ENCODE peak calls at places on chromosomes 13 and 19, in five cellular contexts. One of them, this sample, is unnamed.

GRCh38 chr19:11577451-11578341 is at the start of gene ACP5:
- DNase-seq in brain pericyte: no peak
- DNase-seq in T-helper 2 cell: no peak
- DNase-seq in mucosa of descending colon: no peak
- DNase-seq in dorsolateral prefrontal cortex: no peak
- DNase-seq in this sample: no peak

GRCh38 chr19:493391-494170 is 2.7 kb upstream of the MADCAM1 start:
- DNase-seq in brain pericyte: no peak
- DNase-seq in T-helper 2 cell: no peak
- DNase-seq in mucosa of descending colon: no peak
- DNase-seq in dorsolateral prefrontal cortex: no peak
- DNase-seq in this sample: no peak

GRCh38 chr13:45925151-45925550 is 73.6 kb upstream of the SIAH3 start:
- DNase-seq in brain pericyte: no peak
- DNase-seq in T-helper 2 cell: no peak
- DNase-seq in mucosa of descending colon: no peak
- DNase-seq in dorsolateral prefrontal cortex: no peak
- DNase-seq in this sample: no peak

GRCh38 chr19:17121736-17122293 is 46.2 kb downstream of the MYO9B start:
- DNase-seq in brain pericyte: no peak
- DNase-seq in T-helper 2 cell: peak
- DNase-seq in mucosa of descending colon: no peak
- DNase-seq in dorsolateral prefrontal cortex: no peak
- DNase-seq in this sample: no peak

GRCh38 chr13:43325636-43326035 is 302.2 kb downstream of the DNAJC15 start:
- DNase-seq in brain pericyte: no peak
- DNase-seq in T-helper 2 cell: no peak
- DNase-seq in mucosa of descending colon: no peak
- DNase-seq in dorsolateral prefrontal cortex: no peak
- DNase-seq in this sample: no peak

GRCh38 chr13:19791953-19792537 is 9.3 kb upstream of the PSPC1 start:
- DNase-seq in brain pericyte: no peak
- DNase-seq in T-helper 2 cell: no peak
- DNase-seq in mucosa of descending colon: no peak
- DNase-seq in dorsolateral prefrontal cortex: no peak
- DNase-seq in this sample: no peak

GRCh38 chr13:105196052-105196451 is 1339.4 kb downstream of the EFNB2 start:
- DNase-seq in brain pericyte: no peak
- DNase-seq in T-helper 2 cell: no peak
- DNase-seq in mucosa of descending colon: no peak
- DNase-seq in dorsolateral prefrontal cortex: no peak
- DNase-seq in this sample: no peak

GRCh38 chr19:41753936-41754529 is 1.3 kb upstream of the CEACAM6 start:
- DNase-seq in brain pericyte: no peak
- DNase-seq in T-helper 2 cell: peak
- DNase-seq in mucosa of descending colon: no peak
- DNase-seq in dorsolateral prefrontal cortex: no peak
- DNase-seq in this sample: peak

GRCh38 chr13:49213997-49214916 is 5.9 kb upstream of the MLNR start:
- DNase-seq in brain pericyte: no peak
- DNase-seq in T-helper 2 cell: no peak
- DNase-seq in mucosa of descending colon: no peak
- DNase-seq in dorsolateral prefrontal cortex: no peak
- DNase-seq in this sample: no peak

GRCh38 chr19:43779820-43780219 is 953 bp downstream of the KCNN4 start:
- DNase-seq in brain pericyte: no peak
- DNase-seq in T-helper 2 cell: peak
- DNase-seq in mucosa of descending colon: no peak
- DNase-seq in dorsolateral prefrontal cortex: no peak
- DNase-seq in this sample: no peak

GRCh38 chr19:1261863-1262686 is 7.1 kb upstream of the CIRBP start:
- DNase-seq in brain pericyte: no peak
- DNase-seq in T-helper 2 cell: no peak
- DNase-seq in mucosa of descending colon: peak
- DNase-seq in dorsolateral prefrontal cortex: no peak
- DNase-seq in this sample: peak

GRCh38 chr19:15260939-15261338 is 28.7 kb upstream of the EPHX3 start:
- DNase-seq in brain pericyte: no peak
- DNase-seq in T-helper 2 cell: no peak
- DNase-seq in mucosa of descending colon: no peak
- DNase-seq in dorsolateral prefrontal cortex: no peak
- DNase-seq in this sample: no peak

GRCh38 chr19:3851254-3852176 is 17.3 kb downstream of the ZFR2 start:
- DNase-seq in brain pericyte: no peak
- DNase-seq in T-helper 2 cell: no peak
- DNase-seq in mucosa of descending colon: no peak
- DNase-seq in dorsolateral prefrontal cortex: no peak
- DNase-seq in this sample: no peak

GRCh38 chr19:2243274-2244121 is 5.6 kb upstream of the AMH start:
- DNase-seq in brain pericyte: no peak
- DNase-seq in T-helper 2 cell: no peak
- DNase-seq in mucosa of descending colon: no peak
- DNase-seq in dorsolateral prefrontal cortex: no peak
- DNase-seq in this sample: no peak

GRCh38 chr13:30601836-30602235 is 15.9 kb upstream of the USPL1 start:
- DNase-seq in brain pericyte: no peak
- DNase-seq in T-helper 2 cell: no peak
- DNase-seq in mucosa of descending colon: no peak
- DNase-seq in dorsolateral prefrontal cortex: no peak
- DNase-seq in this sample: no peak

GRCh38 chr13:37226966-37227365 is 121.5 kb upstream of the CSNK1A1L start:
- DNase-seq in brain pericyte: no peak
- DNase-seq in T-helper 2 cell: no peak
- DNase-seq in mucosa of descending colon: no peak
- DNase-seq in dorsolateral prefrontal cortex: no peak
- DNase-seq in this sample: no peak

GRCh38 chr19:51367565-51368365 is 1.0 kb downstream of the CLDND2 start:
- DNase-seq in brain pericyte: peak
- DNase-seq in T-helper 2 cell: peak
- DNase-seq in mucosa of descending colon: peak
- DNase-seq in dorsolateral prefrontal cortex: peak
- DNase-seq in this sample: peak

GRCh38 chr13:20053016-20053415 is 94.5 kb downstream of the ZMYM2 start:
- DNase-seq in brain pericyte: no peak
- DNase-seq in T-helper 2 cell: no peak
- DNase-seq in mucosa of descending colon: no peak
- DNase-seq in dorsolateral prefrontal cortex: no peak
- DNase-seq in this sample: no peak

GRCh38 chr13:74077847-74078246 is 56.4 kb downstream of the KLF12 start:
- DNase-seq in brain pericyte: peak
- DNase-seq in T-helper 2 cell: no peak
- DNase-seq in mucosa of descending colon: no peak
- DNase-seq in dorsolateral prefrontal cortex: no peak
- DNase-seq in this sample: no peak

GRCh38 chr13:20891768-20892167 is 10.8 kb downstream of the XPO4 start:
- DNase-seq in brain pericyte: no peak
- DNase-seq in T-helper 2 cell: peak
- DNase-seq in mucosa of descending colon: no peak
- DNase-seq in dorsolateral prefrontal cortex: no peak
- DNase-seq in this sample: no peak

GRCh38 chr19:36051637-36052036 is 2.4 kb downstream of the THAP8 start:
- DNase-seq in brain pericyte: no peak
- DNase-seq in T-helper 2 cell: no peak
- DNase-seq in mucosa of descending colon: no peak
- DNase-seq in dorsolateral prefrontal cortex: no peak
- DNase-seq in this sample: no peak

GRCh38 chr19:16014923-16015804 is 61.1 kb upstream of the TPM4 start:
- DNase-seq in brain pericyte: no peak
- DNase-seq in T-helper 2 cell: no peak
- DNase-seq in mucosa of descending colon: no peak
- DNase-seq in dorsolateral prefrontal cortex: no peak
- DNase-seq in this sample: no peak

GRCh38 chr13:49060698-49061387 is 85.1 kb downstream of the FNDC3A start:
- DNase-seq in brain pericyte: no peak
- DNase-seq in T-helper 2 cell: no peak
- DNase-seq in mucosa of descending colon: no peak
- DNase-seq in dorsolateral prefrontal cortex: no peak
- DNase-seq in this sample: no peak

GRCh38 chr13:50222569-50223332 is 207.5 kb downstream of the KCNRG start:
- DNase-seq in brain pericyte: no peak
- DNase-seq in T-helper 2 cell: peak
- DNase-seq in mucosa of descending colon: peak
- DNase-seq in dorsolateral prefrontal cortex: peak
- DNase-seq in this sample: no peak

GRCh38 chr19:21023901-21024300 is 3.4 kb downstream of the ZNF430 start:
- DNase-seq in brain pericyte: no peak
- DNase-seq in T-helper 2 cell: no peak
- DNase-seq in mucosa of descending colon: no peak
- DNase-seq in dorsolateral prefrontal cortex: no peak
- DNase-seq in this sample: no peak

GRCh38 chr13:68588623-68589022 is 1358.5 kb upstream of the PCDH9 start:
- DNase-seq in brain pericyte: no peak
- DNase-seq in T-helper 2 cell: peak
- DNase-seq in mucosa of descending colon: no peak
- DNase-seq in dorsolateral prefrontal cortex: no peak
- DNase-seq in this sample: no peak

GRCh38 chr13:113935523-113935922 is 38.4 kb downstream of the C13orf46 start:
- DNase-seq in brain pericyte: no peak
- DNase-seq in T-helper 2 cell: no peak
- DNase-seq in mucosa of descending colon: no peak
- DNase-seq in dorsolateral prefrontal cortex: no peak
- DNase-seq in this sample: no peak

GRCh38 chr19:16892868-16893685 is 4.3 kb downstream of the F2RL3 start:
- DNase-seq in brain pericyte: no peak
- DNase-seq in T-helper 2 cell: peak
- DNase-seq in mucosa of descending colon: no peak
- DNase-seq in dorsolateral prefrontal cortex: no peak
- DNase-seq in this sample: no peak

GRCh38 chr13:94707400-94708021 is 4.8 kb downstream of the SOX21 start:
- DNase-seq in brain pericyte: no peak
- DNase-seq in T-helper 2 cell: no peak
- DNase-seq in mucosa of descending colon: no peak
- DNase-seq in dorsolateral prefrontal cortex: no peak
- DNase-seq in this sample: no peak

GRCh38 chr19:20928371-20928770 is 5.3 kb downstream of the ZNF85 start:
- DNase-seq in brain pericyte: no peak
- DNase-seq in T-helper 2 cell: no peak
- DNase-seq in mucosa of descending colon: no peak
- DNase-seq in dorsolateral prefrontal cortex: no peak
- DNase-seq in this sample: no peak

GRCh38 chr19:11657307-11657706 is 60.0 kb downstream of the ZNF627 start:
- DNase-seq in brain pericyte: no peak
- DNase-seq in T-helper 2 cell: no peak
- DNase-seq in mucosa of descending colon: no peak
- DNase-seq in dorsolateral prefrontal cortex: no peak
- DNase-seq in this sample: no peak

GRCh38 chr19:10118960-10119359 is 739 bp downstream of the EIF3G start:
- DNase-seq in brain pericyte: no peak
- DNase-seq in T-helper 2 cell: no peak
- DNase-seq in mucosa of descending colon: no peak
- DNase-seq in dorsolateral prefrontal cortex: no peak
- DNase-seq in this sample: no peak

GRCh38 chr19:17772172-17772571 is 20.9 kb downstream of the FCHO1 start:
- DNase-seq in brain pericyte: no peak
- DNase-seq in T-helper 2 cell: peak
- DNase-seq in mucosa of descending colon: no peak
- DNase-seq in dorsolateral prefrontal cortex: no peak
- DNase-seq in this sample: no peak